ENCODE peak calls at places on chromosomes 2 and 18, in nine cellular contexts. N is stimulated activated CD4-positive, alpha-beta T cell treated with anti-CD3 and anti-CD28 coated beads, Interleukin-1b, Interleukin-23, amount 100 ng/mL, for 1 hour; Z is Calu3; L is T-helper 9 cell; U is fibroblast of mammary gland; D is mucosa of gallbladder; T is HEK293T; A is mesothelial cell of epicardium; J is progenitor cell of endocrine pancreas. C is an unnamed sample.

GRCh38 chr2:42182654-42183308 is 13.6 kb downstream of the EML4 start:
- DNase-seq in N (no peak), Z (no peak), L (no peak), U (no peak), D (no peak), T (no peak), A (no peak), J (no peak), C (no peak)

GRCh38 chr18:22293417-22293816 is 124.0 kb downstream of the GATA6 start:
- DNase-seq in N (no peak), Z (no peak), L (no peak), U (peak), D (no peak), T (no peak), A (no peak), J (no peak), C (no peak)

GRCh38 chr2:236946871-236947270 is 138.8 kb upstream of the COPS8 start:
- DNase-seq in N (no peak), Z (no peak), L (no peak), U (peak), D (peak), T (no peak), A (no peak), J (no peak), C (no peak)

GRCh38 chr2:239824051-239824694 is 201.0 kb downstream of the NDUFA10 start:
- DNase-seq in N (no peak), Z (peak), L (no peak), U (peak), D (peak), T (no peak), A (peak), J (peak), C (peak)

GRCh38 chr2:218879881-218880748 is 537 bp upstream of the WNT10A start:
- DNase-seq in N (peak), Z (peak), L (peak), U (no peak), D (peak), T (no peak), A (peak), J (no peak), C (no peak)

GRCh38 chr2:95389256-95390119 is 13.0 kb upstream of the FAHD2A start:
- DNase-seq in N (no peak), Z (peak), L (peak), U (peak), D (peak), T (peak), A (no peak), J (peak), C (no peak)

GRCh38 chr2:201882353-201883095 is 76.2 kb downstream of the CDK15 start:
- DNase-seq in N (no peak), Z (no peak), L (no peak), U (peak), D (no peak), T (no peak), A (no peak), J (no peak), C (no peak)

GRCh38 chr2:74954500-74954874 is 4.0 kb upstream of the POLE4 start:
- DNase-seq in N (no peak), Z (no peak), L (no peak), U (no peak), D (no peak), T (no peak), A (no peak), J (no peak), C (no peak)

GRCh38 chr2:175811966-175812365 is 190.1 kb downstream of the LNPK start:
- DNase-seq in N (no peak), Z (no peak), L (no peak), U (peak), D (no peak), T (no peak), A (no peak), J (no peak), C (no peak)

GRCh38 chr18:50780144-50780543 is 39.7 kb downstream of the MRO start:
- DNase-seq in N (no peak), Z (no peak), L (no peak), U (no peak), D (no peak), T (no peak), A (no peak), J (no peak), C (no peak)

GRCh38 chr18:21454725-21455124 is 145.8 kb downstream of the ESCO1 start:
- DNase-seq in N (no peak), Z (no peak), L (no peak), U (no peak), D (no peak), T (no peak), A (no peak), J (no peak), C (no peak)

GRCh38 chr2:180276733-180277132 is 269.6 kb upstream of the CWC22 start:
- DNase-seq in N (no peak), Z (no peak), L (no peak), U (no peak), D (no peak), T (no peak), A (no peak), J (no peak), C (no peak)

GRCh38 chr2:29811378-29811777 is 110.0 kb downstream of the ALK start:
- DNase-seq in N (no peak), Z (no peak), L (no peak), U (no peak), D (no peak), T (no peak), A (no peak), J (no peak), C (no peak)

GRCh38 chr2:144890828-144891227 is 370.9 kb upstream of the ZEB2 start:
- DNase-seq in N (no peak), Z (no peak), L (no peak), U (peak), D (no peak), T (peak), A (no peak), J (no peak), C (no peak)

C was measured in NCI-H187.